ENCODE peak calls at places on chromosomes 11 and 22, in four cellular contexts. A is transverse colon, Y is right cardiac atrium, I is ovary. L is an unnamed sample.
A peak's percentile ranks its signal among the peaks of the same experiment; 100 is the strongest.

GRCh38 chr11:44842219-44842618 is 108.5 kb downstream of the TP53I11 start:
- DNase-seq in A (no peak), Y (no peak), I (no peak), L (no peak)

GRCh38 chr22:31631381-31631780 is 30.6 kb downstream of the PISD start:
- DNase-seq in A (no peak), Y (peak; percentile 57), I (no peak), L (no peak)

GRCh38 chr11:29019960-29020683 is 911.9 kb downstream of the METTL15 start:
- DNase-seq in A (no peak), Y (no peak), I (no peak), L (peak; percentile 68)

GRCh38 chr11:130070109-130070828 is 575 bp downstream of the APLP2 start:
- DNase-seq in A (peak; percentile 52), Y (peak; percentile 83), I (peak; percentile 35), L (peak; percentile 50)

GRCh38 chr22:49738566-49738965 is 89.1 kb downstream of the BRD1 start:
- DNase-seq in A (no peak), Y (no peak), I (no peak), L (no peak)

GRCh38 chr11:46342237-46342636 is 5.0 kb upstream of the DGKZ start:
- DNase-seq in A (no peak), Y (no peak), I (peak; percentile 35), L (no peak)

GRCh38 chr11:74347381-74347780 is 35.9 kb upstream of the P4HA3 start:
- DNase-seq in A (no peak), Y (no peak), I (no peak), L (no peak)

GRCh38 chr11:12048936-12049790 is 40.7 kb upstream of the DKK3 start:
- DNase-seq in A (no peak), Y (no peak), I (no peak), L (no peak)

GRCh38 chr11:10666976-10667892 is 26.3 kb downstream of the IRAG1 start:
- DNase-seq in A (no peak), Y (no peak), I (no peak), L (no peak)

GRCh38 chr11:27464155-27464759 is 8.3 kb downstream of the LGR4 start:
- DNase-seq in A (no peak), Y (no peak), I (no peak), L (peak; percentile 46)

GRCh38 chr11:27468209-27468608 is 4.4 kb downstream of the LGR4 start:
- DNase-seq in A (no peak), Y (no peak), I (no peak), L (no peak)

GRCh38 chr11:27466363-27466762 is 6.2 kb downstream of the LGR4 start:
- DNase-seq in A (no peak), Y (no peak), I (no peak), L (no peak)

GRCh38 chr11:27467181-27467913 is 5.2 kb downstream of the LGR4 start:
- DNase-seq in A (no peak), Y (no peak), I (no peak), L (no peak)

DNA sequence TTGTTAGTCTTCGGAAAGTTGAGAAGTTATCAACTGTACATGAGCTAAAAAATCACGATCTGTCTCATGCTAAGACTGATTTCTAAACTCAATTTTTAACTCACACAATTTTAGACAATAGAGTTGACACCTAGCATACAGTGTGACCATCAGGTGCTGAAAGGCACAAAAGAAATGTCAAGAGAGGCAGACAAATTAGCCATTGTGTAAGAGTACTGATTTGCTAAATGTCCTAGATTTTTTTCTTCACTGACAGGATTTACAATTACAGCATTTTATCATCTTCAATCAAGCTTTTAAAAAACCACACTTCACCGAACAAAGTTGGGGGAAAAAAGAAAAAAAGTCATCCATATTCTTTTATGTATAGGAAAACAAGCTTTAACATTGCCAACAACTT is 7.0 kb downstream of the LGR4 start:
- DNase-seq in A (no peak), Y (no peak), I (no peak), L (no peak)
- H3K27ac ChIP-seq in A (peak overlapping the region; percentile 94), Y (no peak overlapping the region), I (no peak overlapping the region), L (peak overlapping the region; percentile 86)

GRCh38 chr11:63910605-63911195 is 6.3 kb downstream of the RCOR2 start:
- DNase-seq in A (no peak), Y (no peak), I (no peak), L (no peak)
- H3K27ac ChIP-seq in A (no peak overlapping the region), Y (no peak overlapping the region), I (no peak overlapping the region), L (no peak overlapping the region)

DNA sequence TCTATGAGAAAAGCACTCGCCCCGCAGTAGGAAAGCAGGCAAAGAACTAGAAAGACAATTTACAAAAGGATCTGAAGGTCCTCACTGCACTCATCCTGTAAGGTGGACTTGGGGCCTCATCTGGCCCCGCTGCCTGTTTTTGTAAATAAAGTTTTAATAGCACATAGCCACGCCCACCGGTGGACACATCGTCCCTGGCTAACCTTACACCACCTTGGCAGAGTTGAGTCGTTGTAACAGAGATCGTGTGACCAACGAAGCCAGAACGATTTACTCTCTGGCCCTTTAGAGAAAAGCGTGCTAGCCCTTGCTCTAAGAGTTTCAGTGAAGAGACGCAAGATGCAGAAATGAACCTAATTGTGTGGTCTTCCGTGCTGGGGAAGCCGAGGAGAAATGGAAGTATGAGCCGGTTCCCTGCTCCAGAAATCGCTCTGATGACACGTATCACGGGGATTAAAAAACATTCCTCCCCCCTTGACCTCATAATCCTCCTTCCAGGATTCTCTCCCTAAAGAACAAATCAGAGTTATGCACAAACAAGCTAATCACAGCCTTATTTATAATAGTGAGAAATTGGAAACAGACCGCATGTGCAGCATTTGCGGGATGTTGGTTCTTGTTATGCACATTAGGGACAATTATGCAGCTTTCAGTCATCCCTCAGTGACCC is 80.1 kb downstream of the CDKN1C start:
- DNase-seq in A (peak; percentile 7), Y (no peak), I (peak; percentile 15), L (peak; percentile 1)
- H3K27ac ChIP-seq in A (peak overlapping the region; percentile 59), Y (no peak overlapping the region), I (peak overlapping the region; percentile 86), L (no peak overlapping the region)

DNA sequence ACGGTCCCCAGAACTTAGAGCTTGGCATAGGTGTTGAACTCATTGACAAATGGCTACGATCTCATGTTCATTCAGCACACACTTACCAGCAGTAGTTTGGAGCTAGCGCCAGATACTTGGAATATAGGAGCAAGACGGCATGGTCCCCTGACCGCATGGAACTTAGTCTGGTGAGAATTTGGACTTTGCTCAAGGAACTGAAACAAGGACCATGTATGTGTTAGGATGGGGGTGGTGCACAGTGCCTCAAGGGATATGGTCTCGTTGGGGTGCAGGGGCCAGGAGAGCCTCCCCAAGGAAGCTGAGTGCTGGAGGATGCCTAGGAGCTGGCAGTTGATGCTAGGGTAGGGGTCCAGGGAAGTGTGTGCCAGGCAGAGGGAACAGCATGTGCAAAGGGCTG is 119.2 kb downstream of the KIAA1671 start:
- DNase-seq in A (no peak), Y (no peak), I (no peak), L (no peak)
- H3K27ac ChIP-seq in A (no peak overlapping the region), Y (no peak overlapping the region), I (no peak overlapping the region), L (no peak overlapping the region)

GRCh38 chr11:31069447-31070205 is 299.9 kb downstream of the DCDC1 start:
- DNase-seq in A (no peak), Y (no peak), I (no peak), L (no peak)
- H3K27ac ChIP-seq in A (no peak overlapping the region), Y (no peak overlapping the region), I (no peak overlapping the region), L (no peak overlapping the region)

GRCh38 chr11:128733440-128734115 is 39.7 kb downstream of the FLI1 start:
- DNase-seq in A (peak; percentile 46), Y (no peak), I (no peak), L (no peak)

GRCh38 chr11:128735935-128736610 is 42.2 kb downstream of the FLI1 start:
- DNase-seq in A (no peak), Y (no peak), I (no peak), L (no peak)

GRCh38 chr11:128734439-128735224 is 40.8 kb downstream of the FLI1 start:
- DNase-seq in A (peak; percentile 71), Y (peak; percentile 66), I (no peak), L (no peak)

GRCh38 chr11:128731041-128731663 is 37.3 kb downstream of the FLI1 start:
- DNase-seq in A (peak; percentile 37), Y (no peak), I (no peak), L (no peak)

GRCh38 chr11:128732471-128733277 is 38.8 kb downstream of the FLI1 start:
- DNase-seq in A (no peak), Y (no peak), I (no peak), L (no peak)
- H3K27ac ChIP-seq in A (no peak overlapping the region), Y (no peak overlapping the region), I (no peak overlapping the region), L (no peak overlapping the region)